ENCODE peak calls at places on chromosome 4, in nine cellular contexts. M, D, R, O, U, I, A, T and L are unnamed samples.

GRCh38 chr4:1409806-1410425 is 3.7 kb upstream of the NKX1-1 start:
- DNase-seq in A (no peak), O (no peak), U (no peak), T (no peak), D (no peak), I (no peak), R (no peak), M (no peak), L (peak; percentile 1)

GRCh38 chr4:183989471-183989870 is 84.4 kb downstream of the STOX2 start:
- DNase-seq in R (no peak), T (no peak), I (no peak), D (no peak), U (no peak), M (no peak), O (no peak), A (peak; percentile 49), L (no peak)

GRCh38 chr4:137755033-137755471 is 222.8 kb upstream of the PCDH18 start:
- DNase-seq in T (no peak), M (no peak), I (no peak), O (no peak), D (no peak), U (no peak), A (no peak), R (no peak), L (no peak)

GRCh38 chr4:71235321-71236206 is 103.3 kb upstream of the SLC4A4 start:
- DNase-seq in D (no peak), M (peak; percentile 36), O (no peak), A (no peak), T (no peak), R (no peak), U (no peak), I (no peak), L (no peak)

GRCh38 chr4:10640535-10641159 is 43.9 kb downstream of the CLNK start:
- DNase-seq in D (peak; percentile 56), T (no peak), R (no peak), A (peak; percentile 75), U (no peak), O (no peak), I (no peak), M (no peak), L (peak; percentile 49)

GRCh38 chr4:83237591-83237990 is 47.0 kb downstream of the COQ2 start:
- DNase-seq in O (no peak), U (no peak), M (no peak), R (no peak), T (no peak), A (no peak), D (no peak), I (no peak), L (no peak)

GRCh38 chr4:1332686-1333085 is 14.3 kb upstream of the UVSSA start:
- DNase-seq in D (no peak), R (no peak), A (no peak), M (no peak), T (no peak), I (no peak), U (no peak), O (no peak), L (peak; percentile 44)

GRCh38 chr4:90113881-90114457 is 13.2 kb upstream of the CCSER1 start:
- DNase-seq in I (no peak), R (no peak), D (no peak), M (no peak), A (no peak), U (no peak), T (no peak), O (no peak), L (no peak)

GRCh38 chr4:78732332-78733104 is 43.6 kb upstream of the BMP2K start:
- DNase-seq in R (no peak), O (no peak), T (no peak), U (no peak), D (no peak), M (no peak), A (no peak), I (no peak), L (no peak)

GRCh38 chr4:150960079-150960478 is 55.0 kb downstream of the LRBA start:
- DNase-seq in T (no peak), M (no peak), R (no peak), U (no peak), A (no peak), O (no peak), I (no peak), D (no peak), L (no peak)

GRCh38 chr4:69881173-69881773 is 21.3 kb upstream of the SULT1E1 start:
- DNase-seq in T (peak; percentile 39), O (peak; percentile 17), M (peak; percentile 17), R (peak; percentile 15), D (no peak), U (no peak), A (peak; percentile 45), I (peak; percentile 54), L (no peak)

GRCh38 chr4:16472537-16472936 is 246.3 kb upstream of the TAPT1 start:
- DNase-seq in M (no peak), O (no peak), R (no peak), U (no peak), T (no peak), A (no peak), I (no peak), D (no peak), L (no peak)

GRCh38 chr4:183146478-183146877 is 47.4 kb downstream of the WWC2 start:
- DNase-seq in D (no peak), R (no peak), T (no peak), I (peak; percentile 12), M (no peak), O (no peak), U (no peak), A (no peak), L (no peak)

GRCh38 chr4:169351860-169352259 is 81.1 kb upstream of the SH3RF1 start:
- DNase-seq in T (no peak), U (no peak), D (no peak), R (no peak), O (no peak), M (no peak), I (no peak), A (no peak), L (no peak)